ENCODE peak calls at places on chromosome 21, in nine cellular contexts. L is HL-60, W is DND-41, U is right atrium auricular region, P is colonic mucosa, V is stomach, A is neural progenitor cell, X is right cardiac atrium, H is brain microvascular endothelial cell. I is an unnamed sample.

GRCh38 chr21:45302082-45303061 is 14.7 kb upstream of the POFUT2 start:
- DNase-seq in L (no peak), W (no peak), U (peak), P (no peak), V (peak), A (no peak), X (peak), H (peak), I (peak)

GRCh38 chr21:43196789-43197188 is 28.0 kb downstream of the CRYAA start:
- DNase-seq in L (no peak), W (no peak), U (no peak), P (peak), V (peak), A (peak), X (peak), H (no peak), I (no peak)

GRCh38 chr21:44533121-44533890 is 6.7 kb downstream of the KRTAP10-1 start:
- DNase-seq in L (no peak), W (no peak), U (no peak), P (no peak), V (no peak), A (no peak), X (peak), H (no peak), I (no peak)

GRCh38 chr21:40754466-40754865 is 92.5 kb downstream of the DSCAM start:
- DNase-seq in L (no peak), W (no peak), U (no peak), P (no peak), V (no peak), A (no peak), X (no peak), H (no peak), I (no peak)

GRCh38 chr21:39845581-39846130 is 21.6 kb upstream of the PCP4 start:
- DNase-seq in L (no peak), W (no peak), U (no peak), P (no peak), V (no peak), A (peak), X (no peak), H (no peak), I (no peak)

GRCh38 chr21:32065654-32066053 is 192.8 kb downstream of the HUNK start:
- DNase-seq in L (peak), W (no peak), U (no peak), P (no peak), V (no peak), A (no peak), X (no peak), H (no peak), I (no peak)

GRCh38 chr21:43369124-43369523 is 57.8 kb downstream of the SIK1 start:
- DNase-seq in L (peak), W (no peak), U (no peak), P (no peak), V (no peak), A (no peak), X (peak), H (peak), I (no peak)

GRCh38 chr21:38567577-38568360 is 69.5 kb upstream of the ERG start:
- DNase-seq in L (no peak), W (no peak), U (no peak), P (no peak), V (no peak), A (peak), X (no peak), H (peak), I (no peak)

GRCh38 chr21:45224189-45224938 is 63.3 kb downstream of the POFUT2 start:
- DNase-seq in L (no peak), W (no peak), U (no peak), P (no peak), V (no peak), A (no peak), X (peak), H (peak), I (peak)

GRCh38 chr21:44800103-44800502 is 1.5 kb downstream of the UBE2G2 start:
- DNase-seq in L (peak), W (no peak), U (no peak), P (peak), V (peak), A (peak), X (no peak), H (no peak), I (no peak)

GRCh38 chr21:39655589-39655988 is 42.8 kb downstream of the B3GALT5 start:
- DNase-seq in L (no peak), W (no peak), U (no peak), P (no peak), V (no peak), A (no peak), X (no peak), H (no peak), I (no peak)

GRCh38 chr21:18000961-18001522 is 181.9 kb upstream of the C21orf91 start:
- DNase-seq in L (no peak), W (no peak), U (no peak), P (no peak), V (no peak), A (no peak), X (no peak), H (no peak), I (no peak)

GRCh38 chr21:35011681-35012080 is 37.4 kb downstream of the RUNX1 start:
- DNase-seq in L (no peak), W (peak), U (no peak), P (no peak), V (no peak), A (no peak), X (no peak), H (no peak), I (no peak)

GRCh38 chr21:21187579-21187978 is 189.4 kb downstream of the NCAM2 start:
- DNase-seq in L (no peak), W (no peak), U (no peak), P (no peak), V (no peak), A (no peak), X (no peak), H (no peak), I (no peak)

GRCh38 chr21:40618216-40618615 is 228.7 kb downstream of the DSCAM start:
- DNase-seq in L (no peak), W (no peak), U (no peak), P (no peak), V (no peak), A (peak), X (no peak), H (no peak), I (no peak)

GRCh38 chr21:45120975-45121374 is 46.6 kb downstream of the ADARB1 start:
- DNase-seq in L (no peak), W (no peak), U (no peak), P (no peak), V (no peak), A (no peak), X (no peak), H (no peak), I (no peak)

GRCh38 chr21:45512626-45513002 is 29.6 kb downstream of the SLC19A1 start:
- DNase-seq in L (no peak), W (no peak), U (no peak), P (no peak), V (no peak), A (no peak), X (peak), H (no peak), I (no peak)

GRCh38 chr21:37915941-37916794 is at the start of gene KCNJ6:
- DNase-seq in L (peak), W (no peak), U (no peak), P (no peak), V (peak), A (peak), X (peak), H (peak), I (no peak)

GRCh38 chr21:18725653-18726052 is 322.1 kb upstream of the TMPRSS15 start:
- DNase-seq in L (no peak), W (no peak), U (no peak), P (no peak), V (no peak), A (peak), X (no peak), H (no peak), I (no peak)

GRCh38 chr21:30206551-30207251 is 9.2 kb downstream of the CLDN8 start:
- DNase-seq in L (no peak), W (no peak), U (no peak), P (no peak), V (no peak), A (no peak), X (no peak), H (peak), I (no peak)

GRCh38 chr21:40696246-40696645 is 150.7 kb downstream of the DSCAM start:
- DNase-seq in L (no peak), W (no peak), U (no peak), P (no peak), V (no peak), A (no peak), X (no peak), H (no peak), I (no peak)

GRCh38 chr21:21997390-21998333 is 999.5 kb downstream of the NCAM2 start:
- DNase-seq in L (no peak), W (peak), U (no peak), P (no peak), V (no peak), A (no peak), X (no peak), H (no peak), I (no peak)

GRCh38 chr21:43708745-43709381 is 10.1 kb upstream of the PDXK start:
- DNase-seq in L (no peak), W (no peak), U (no peak), P (no peak), V (no peak), A (no peak), X (no peak), H (no peak), I (no peak)

GRCh38 chr21:43731891-43732711 is 13.2 kb downstream of the PDXK start:
- DNase-seq in L (no peak), W (no peak), U (no peak), P (no peak), V (no peak), A (no peak), X (no peak), H (no peak), I (no peak)

GRCh38 chr21:44057960-44058651 is 46.0 kb downstream of the TRAPPC10 start:
- DNase-seq in L (no peak), W (no peak), U (no peak), P (no peak), V (no peak), A (no peak), X (no peak), H (no peak), I (peak)

GRCh38 chr21:40846057-40846456 is 901 bp downstream of the DSCAM start:
- DNase-seq in L (no peak), W (no peak), U (no peak), P (no peak), V (no peak), A (no peak), X (no peak), H (no peak), I (no peak)

GRCh38 chr21:44299085-44299457 is 782 bp upstream of the PFKL start:
- DNase-seq in L (no peak), W (no peak), U (no peak), P (no peak), V (no peak), A (no peak), X (peak), H (no peak), I (no peak)

GRCh38 chr21:44285547-44285992 is at the start of gene AIRE:
- DNase-seq in L (no peak), W (no peak), U (no peak), P (no peak), V (no peak), A (peak), X (peak), H (peak), I (no peak)

GRCh38 chr21:32336711-32337110 is 38.1 kb downstream of the MRAP start:
- DNase-seq in L (no peak), W (no peak), U (no peak), P (no peak), V (no peak), A (no peak), X (no peak), H (peak), I (no peak)

GRCh38 chr21:39055167-39055767 is 128.0 kb downstream of the PSMG1 start:
- DNase-seq in L (peak), W (no peak), U (no peak), P (no peak), V (no peak), A (no peak), X (no peak), H (no peak), I (no peak)

GRCh38 chr21:29350246-29350779 is 51.6 kb downstream of the BACH1 start:
- DNase-seq in L (no peak), W (no peak), U (no peak), P (no peak), V (no peak), A (no peak), X (no peak), H (peak), I (no peak)

GRCh38 chr21:38819051-38819718 is 13.5 kb downstream of the ETS2 start:
- DNase-seq in L (no peak), W (no peak), U (no peak), P (peak), V (no peak), A (no peak), X (no peak), H (no peak), I (no peak)

GRCh38 chr21:31656199-31657095 is 3.0 kb upstream of the SOD1 start:
- DNase-seq in L (no peak), W (no peak), U (no peak), P (no peak), V (no peak), A (no peak), X (no peak), H (no peak), I (no peak)

GRCh38 chr21:29748391-29749167 is 191.2 kb downstream of the GRIK1 start:
- DNase-seq in L (no peak), W (no peak), U (no peak), P (no peak), V (no peak), A (no peak), X (no peak), H (no peak), I (no peak)

GRCh38 chr21:10430007-10430406 is 91.4 kb upstream of the TPTE start:
- DNase-seq in L (no peak), W (no peak), U (no peak), P (no peak), V (no peak), A (no peak), X (no peak), H (no peak), I (no peak)

GRCh38 chr21:39681257-39681656 is 63.7 kb upstream of the IGSF5 start:
- DNase-seq in L (no peak), W (no peak), U (no peak), P (no peak), V (no peak), A (no peak), X (no peak), H (peak), I (no peak)

GRCh38 chr21:44804762-44805161 is 3.1 kb upstream of the UBE2G2 start:
- DNase-seq in L (no peak), W (no peak), U (no peak), P (no peak), V (no peak), A (no peak), X (no peak), H (no peak), I (no peak)

GRCh38 chr21:24046816-24047443 is 1560.4 kb downstream of the MRPL39 start:
- DNase-seq in L (peak), W (no peak), U (no peak), P (no peak), V (no peak), A (no peak), X (no peak), H (no peak), I (no peak)

GRCh38 chr21:42066521-42066920 is 4.6 kb upstream of the UMODL1 start:
- DNase-seq in L (no peak), W (no peak), U (no peak), P (no peak), V (no peak), A (no peak), X (no peak), H (no peak), I (no peak)

GRCh38 chr21:42067531-42068255 is 3.4 kb upstream of the UMODL1 start:
- DNase-seq in L (no peak), W (no peak), U (no peak), P (no peak), V (no peak), A (no peak), X (peak), H (no peak), I (no peak)

GRCh38 chr21:42068592-42068991 is 2.5 kb upstream of the UMODL1 start:
- DNase-seq in L (no peak), W (no peak), U (no peak), P (no peak), V (no peak), A (no peak), X (peak), H (no peak), I (no peak)

GRCh38 chr21:42069327-42069726 is 1.8 kb upstream of the UMODL1 start:
- DNase-seq in L (no peak), W (no peak), U (no peak), P (no peak), V (no peak), A (no peak), X (no peak), H (no peak), I (no peak)

DNA sequence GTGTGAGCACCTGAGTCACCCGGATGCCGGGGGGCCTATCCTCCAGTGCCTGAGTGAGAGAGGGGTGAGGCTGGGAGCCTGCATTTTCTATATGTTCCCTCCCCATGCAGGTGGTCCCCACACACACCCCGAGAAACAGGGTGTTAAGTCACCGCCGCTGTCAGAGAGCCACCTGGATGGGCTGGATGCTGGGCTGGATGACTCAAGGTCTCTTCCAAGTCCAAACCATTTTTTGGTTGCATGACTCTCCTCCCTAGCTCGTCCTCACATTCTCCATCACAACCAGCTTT is 2.9 kb upstream of the UMODL1 start:
- DNase-seq in L (no peak), W (no peak), U (no peak), P (no peak), V (no peak), A (no peak), X (no peak), H (no peak), I (no peak)
- H3K27ac ChIP-seq in L (no peak), W (no peak), U (no peak), P (no peak), V (no peak), A (no peak), X (no peak), H (no peak), I (no peak)

GRCh38 chr21:16532841-16533240 is 803.1 kb downstream of the USP25 start:
- DNase-seq in L (no peak), W (no peak), U (no peak), P (no peak), V (no peak), A (no peak), X (no peak), H (no peak), I (no peak)

GRCh38 chr21:16534408-16535099 is 804.8 kb downstream of the USP25 start:
- DNase-seq in L (no peak), W (no peak), U (peak), P (peak), V (peak), A (no peak), X (peak), H (no peak), I (no peak)

GRCh38 chr21:16533692-16534407 is 804.1 kb downstream of the USP25 start:
- DNase-seq in L (no peak), W (no peak), U (no peak), P (no peak), V (no peak), A (no peak), X (no peak), H (no peak), I (no peak)

GRCh38 chr21:16535100-16535418 is 805.3 kb downstream of the USP25 start:
- DNase-seq in L (no peak), W (no peak), U (peak), P (no peak), V (peak), A (peak), X (peak), H (no peak), I (no peak)

DNA sequence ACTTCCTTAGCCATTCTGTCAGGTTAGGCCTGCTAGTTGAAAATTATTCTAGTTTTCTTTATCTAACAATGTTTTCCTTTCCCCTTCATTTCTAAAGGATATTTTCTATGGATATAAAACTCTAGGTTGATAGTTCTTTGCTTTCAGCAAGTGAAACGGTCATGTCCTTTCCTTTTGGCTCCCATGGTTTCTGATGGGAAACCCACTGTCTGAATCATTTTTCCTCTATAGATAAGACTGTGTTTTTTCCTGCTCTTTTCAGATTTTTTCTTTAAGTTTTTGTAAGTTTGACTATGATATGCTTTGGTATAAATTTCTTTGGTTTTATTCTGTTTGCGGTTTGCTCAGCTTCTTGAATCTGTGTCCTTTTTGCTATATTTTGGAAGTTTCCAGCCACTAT is 800.9 kb downstream of the USP25 start:
- DNase-seq in L (no peak), W (no peak), U (no peak), P (no peak), V (no peak), A (no peak), X (no peak), H (peak), I (no peak)
- H3K27ac ChIP-seq in L (no peak), W (no peak), U (no peak), P (no peak), V (no peak), A (no peak), X (no peak), H (peak), I (no peak)

GRCh38 chr21:42063206-42063577 is 7.9 kb upstream of the UMODL1 start:
- DNase-seq in L (no peak), W (peak), U (no peak), P (peak), V (peak), A (no peak), X (peak), H (no peak), I (peak)

GRCh38 chr21:42062543-42063022 is 8.5 kb upstream of the UMODL1 start:
- DNase-seq in L (peak), W (peak), U (no peak), P (peak), V (peak), A (no peak), X (peak), H (no peak), I (peak)

GRCh38 chr21:42061866-42062542 is 9.1 kb upstream of the UMODL1 start:
- DNase-seq in L (peak), W (peak), U (no peak), P (no peak), V (no peak), A (peak), X (peak), H (no peak), I (peak)

GRCh38 chr21:42061195-42061865 is 9.8 kb upstream of the UMODL1 start:
- DNase-seq in L (peak), W (peak), U (no peak), P (peak), V (no peak), A (no peak), X (peak), H (no peak), I (no peak)

DNA sequence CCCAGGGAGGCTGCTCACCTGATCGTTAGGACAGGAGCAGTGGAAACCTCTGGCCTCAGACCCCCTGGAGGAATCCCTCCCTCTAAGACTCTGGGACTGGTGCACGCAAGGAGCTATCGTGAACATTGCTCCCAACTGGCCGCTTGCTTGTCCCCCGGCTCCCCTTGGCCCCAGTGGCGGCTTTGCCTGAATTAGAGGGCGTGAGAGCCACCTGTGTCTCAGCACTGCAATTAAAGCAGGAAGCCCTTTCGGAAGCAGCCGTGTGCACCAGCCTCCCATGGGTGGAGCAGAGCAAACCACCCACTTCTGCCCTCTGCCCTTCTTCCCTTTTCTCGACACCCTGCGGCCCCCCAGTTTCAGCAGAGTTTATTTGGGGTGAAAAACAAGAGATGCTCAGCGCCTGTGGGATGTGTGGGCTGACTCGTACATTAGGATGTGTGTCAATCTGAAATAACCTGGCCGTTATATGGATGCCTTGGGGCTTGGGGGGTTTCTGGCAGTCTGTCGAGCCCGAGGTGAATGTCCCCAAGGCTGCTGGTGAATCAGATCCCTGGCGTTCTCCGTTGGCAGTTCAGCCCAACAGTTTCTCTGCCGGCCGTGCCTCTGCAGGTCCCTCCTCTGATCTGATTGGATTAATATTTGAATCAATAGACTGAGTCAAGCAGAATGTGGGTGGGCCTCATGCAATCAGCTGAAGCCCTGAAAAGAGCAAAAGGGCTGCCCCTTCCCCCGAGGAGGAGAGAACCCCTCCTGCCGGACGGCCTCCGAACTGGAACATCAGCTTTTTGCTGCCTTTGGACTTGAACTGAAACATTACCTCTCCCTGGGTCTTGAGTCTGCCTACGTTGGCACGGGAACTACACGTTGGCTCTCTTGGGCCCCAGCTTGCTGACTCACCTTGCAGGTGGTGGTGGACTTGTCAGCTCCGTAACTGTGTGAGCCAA is 7.3 kb upstream of the UMODL1 start:
- DNase-seq in L (peak), W (peak), U (no peak), P (peak), V (peak), A (peak), X (peak), H (no peak), I (peak)
- H3K27ac ChIP-seq in L (peak), W (peak), U (no peak), P (peak), V (peak), A (no peak), X (no peak), H (no peak), I (peak)

GRCh38 chr21:14096172-14096571 is 114.6 kb downstream of the LIPI start:
- DNase-seq in L (no peak), W (no peak), U (no peak), P (no peak), V (no peak), A (no peak), X (no peak), H (no peak), I (no peak)
- H3K27ac ChIP-seq in L (no peak), W (no peak), U (no peak), P (no peak), V (no peak), A (no peak), X (no peak), H (no peak), I (no peak)

I was measured in CD4-positive, alpha-beta T cell.